ENCODE peak calls at places on chromosomes 2 and 18, in five cellular contexts. L, P, B, K and G are unnamed samples.

GRCh38 chr2:10763461-10763800 is 42.0 kb downstream of the ATP6V1C2 start:
- DNase-seq in L (no peak), P (no peak), B (no peak), K (no peak), G (no peak)

GRCh38 chr2:214076527-214076926 is 334.3 kb upstream of the VWC2L start:
- DNase-seq in L (no peak), P (no peak), B (no peak), K (no peak), G (no peak)

GRCh38 chr2:177322801-177323261 is 58.3 kb upstream of the NFE2L2 start:
- DNase-seq in L (no peak), P (no peak), B (no peak), K (no peak), G (no peak)

GRCh38 chr2:23721454-23721826 is 205.5 kb downstream of the ATAD2B start:
- DNase-seq in L (no peak), P (no peak), B (no peak), K (no peak), G (no peak)

GRCh38 chr18:79643049-79643765 is 36.4 kb upstream of the CTDP1 start:
- DNase-seq in L (no peak), P (peak), B (no peak), K (no peak), G (no peak)

GRCh38 chr2:49988816-49989215 is 834.5 kb upstream of the FSHR start:
- DNase-seq in L (no peak), P (no peak), B (no peak), K (no peak), G (no peak)

GRCh38 chr2:234334146-234334545 is 162.7 kb downstream of the ARL4C start:
- DNase-seq in L (no peak), P (no peak), B (no peak), K (no peak), G (no peak)

GRCh38 chr18:7164610-7165009 is 47.0 kb upstream of the LAMA1 start:
- DNase-seq in L (no peak), P (no peak), B (peak), K (no peak), G (no peak)

GRCh38 chr2:184879671-184880070 is 281.3 kb downstream of the ZNF804A start:
- DNase-seq in L (no peak), P (no peak), B (no peak), K (no peak), G (no peak)

GRCh38 chr2:108364676-108365297 is 13.0 kb upstream of the SULT1C4 start:
- DNase-seq in L (no peak), P (no peak), B (no peak), K (peak), G (no peak)

GRCh38 chr2:10172033-10172865 is 49.7 kb downstream of the RRM2 start:
- DNase-seq in L (no peak), P (no peak), B (no peak), K (no peak), G (no peak)

GRCh38 chr18:35912332-35912731 is 60.1 kb upstream of the RMP24 start:
- DNase-seq in L (no peak), P (no peak), B (no peak), K (no peak), G (no peak)

GRCh38 chr18:73283032-73283431 is 415.2 kb upstream of the NETO1 start:
- DNase-seq in L (no peak), P (no peak), B (no peak), K (no peak), G (no peak)

GRCh38 chr18:38009335-38009734 is 443.7 kb upstream of the CELF4 start:
- DNase-seq in L (no peak), P (no peak), B (no peak), K (no peak), G (no peak)

GRCh38 chr18:79949571-79950439 is 1.6 kb downstream of the SLC66A2 start:
- DNase-seq in L (no peak), P (no peak), B (no peak), K (no peak), G (no peak)

GRCh38 chr18:75507636-75508035 is 80.1 kb upstream of the SMIM21 start:
- DNase-seq in L (no peak), P (no peak), B (no peak), K (no peak), G (no peak)

GRCh38 chr2:33583194-33583938 is 15.7 kb downstream of the FAM98A start:
- DNase-seq in L (no peak), P (no peak), B (no peak), K (peak), G (no peak)

GRCh38 chr2:177857538-177857937 is 215.0 kb downstream of the PDE11A start:
- DNase-seq in L (no peak), P (no peak), B (no peak), K (no peak), G (no peak)

GRCh38 chr18:49752095-49752457 is 61.3 kb downstream of the ACAA2 start:
- DNase-seq in L (no peak), P (no peak), B (no peak), K (no peak), G (no peak)

GRCh38 chr2:25844089-25844488 is 34.2 kb downstream of the ASXL2 start:
- DNase-seq in L (no peak), P (no peak), B (no peak), K (no peak), G (no peak)

GRCh38 chr2:168192143-168192785 is 55.1 kb downstream of the STK39 start:
- DNase-seq in L (no peak), P (no peak), B (no peak), K (peak), G (no peak)

GRCh38 chr2:168188011-168188410 is 59.4 kb downstream of the STK39 start:
- DNase-seq in L (no peak), P (no peak), B (no peak), K (no peak), G (no peak)

GRCh38 chr2:168192839-168193616 is 54.4 kb downstream of the STK39 start:
- DNase-seq in L (peak), P (no peak), B (no peak), K (no peak), G (no peak)

GRCh38 chr2:168189835-168190426 is 57.5 kb downstream of the STK39 start:
- DNase-seq in L (no peak), P (no peak), B (no peak), K (no peak), G (no peak)

GRCh38 chr2:168190590-168191336 is 56.6 kb downstream of the STK39 start:
- DNase-seq in L (no peak), P (no peak), B (no peak), K (peak), G (no peak)
- H3K27ac ChIP-seq in L (no peak), P (peak), B (no peak), K (peak), G (no peak)

GRCh38 chr2:127660291-127660578 is 14.3 kb downstream of the GPR17 start:
- DNase-seq in L (no peak), P (no peak), B (no peak), K (no peak), G (no peak)
- H3K27ac ChIP-seq in L (no peak), P (no peak), B (peak), K (no peak), G (peak)

GRCh38 chr18:21109936-21110666 is 1.5 kb downstream of the ROCK1 start:
- DNase-seq in L (no peak), P (no peak), B (no peak), K (no peak), G (no peak)

GRCh38 chr18:21110667-21111350 is 804 bp downstream of the ROCK1 start:
- DNase-seq in L (peak), P (peak), B (no peak), K (no peak), G (peak)

GRCh38 chr18:21112140-21112473 is 494 bp upstream of the ROCK1 start:
- DNase-seq in L (no peak), P (no peak), B (no peak), K (no peak), G (no peak)

GRCh38 chr18:21111351-21112139 is at the start of gene ROCK1:
- DNase-seq in L (peak), P (peak), B (peak), K (peak), G (peak)

DNA sequence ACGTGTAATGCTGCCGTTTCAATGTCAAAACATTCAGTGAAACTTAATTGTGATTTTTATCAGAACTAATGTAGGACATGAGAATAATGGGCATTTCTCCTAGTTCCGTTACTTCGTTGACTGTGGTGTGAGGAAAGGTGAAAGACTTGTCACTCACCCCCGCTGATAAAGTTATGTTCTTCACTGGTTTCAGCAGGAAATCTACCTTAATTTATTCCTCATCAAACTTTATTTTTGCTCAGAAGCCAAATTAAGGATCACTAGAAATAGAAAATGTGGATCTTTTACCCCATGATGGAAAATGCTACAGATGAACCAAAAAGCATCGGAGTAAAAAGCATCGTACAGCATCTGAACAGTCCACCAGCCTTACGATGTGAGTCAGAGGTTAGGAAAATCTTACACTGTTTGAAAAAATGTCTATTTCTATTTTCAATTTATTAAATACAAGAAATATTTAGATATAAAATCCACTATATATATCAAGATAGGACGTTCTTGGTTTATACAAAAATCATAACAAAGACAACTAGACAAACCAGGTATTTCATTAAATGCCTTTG is 1.0 kb upstream of the ROCK1 start:
- DNase-seq in L (no peak), P (no peak), B (no peak), K (no peak), G (no peak)
- H3K27ac ChIP-seq in L (no peak), P (peak), B (peak), K (no peak), G (no peak)

DNA sequence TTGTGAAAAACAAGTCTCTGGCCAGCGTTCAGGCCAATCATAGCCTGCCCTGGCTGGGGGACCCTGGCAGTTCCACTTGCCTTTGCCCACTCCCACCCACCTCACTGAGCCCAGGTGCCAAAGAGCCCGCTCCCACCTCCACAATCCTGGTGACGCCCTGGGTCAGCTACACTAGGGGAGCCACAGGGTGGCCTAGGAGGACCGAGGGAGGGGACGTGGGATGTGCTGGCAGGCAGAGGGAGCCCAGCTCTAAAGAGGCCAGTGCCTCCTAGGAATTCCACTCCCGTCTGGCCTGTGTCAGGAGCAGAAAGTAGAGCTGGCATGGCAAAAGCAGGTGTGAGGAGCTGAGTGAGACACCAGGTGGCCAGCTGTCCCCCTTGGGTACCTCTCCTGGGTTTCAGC is 49.3 kb downstream of the TNS1 start:
- DNase-seq in L (no peak), P (no peak), B (no peak), K (no peak), G (no peak)
- H3K27ac ChIP-seq in L (no peak), P (peak), B (peak), K (no peak), G (peak)

GRCh38 chr18:58611471-58612131 is 17.3 kb downstream of the ALPK2 start:
- DNase-seq in L (no peak), P (no peak), B (no peak), K (no peak), G (no peak)

GRCh38 chr18:58612239-58613055 is 16.4 kb downstream of the ALPK2 start:
- DNase-seq in L (no peak), P (no peak), B (no peak), K (no peak), G (no peak)

GRCh38 chr18:58616446-58616845 is 12.4 kb downstream of the ALPK2 start:
- DNase-seq in L (no peak), P (no peak), B (no peak), K (no peak), G (no peak)

GRCh38 chr18:58618822-58619553 is 9.9 kb downstream of the ALPK2 start:
- DNase-seq in L (no peak), P (no peak), B (no peak), K (no peak), G (no peak)

GRCh38 chr18:58615150-58616132 is 13.4 kb downstream of the ALPK2 start:
- DNase-seq in L (peak), P (no peak), B (no peak), K (no peak), G (no peak)
- H3K27ac ChIP-seq in L (peak), P (no peak), B (peak), K (no peak), G (no peak)